ENCODE peak calls at places on chromosomes 11 and 22, in seven cellular contexts. P is A549; W is neural crest cell; A is cardiac muscle cell; H is brain microvascular endothelial cell; T is stimulated activated CD4-positive, alpha-beta T cell treated with anti-CD3 and anti-CD28 coated beads, Interleukin-1b, Interleukin-23, amount 100 ng/mL, for 24 hours; B is fibroblast of lung. V is an unnamed sample.

GRCh38 chr11:3101921-3102640 is 44.9 kb upstream of the CARS1 start:
- DNase-seq in W (no peak), T (no peak), B (no peak), A (no peak), P (no peak), H (no peak), V (no peak)

GRCh38 chr11:78150754-78151153 is 11.3 kb upstream of the ALG8 start:
- DNase-seq in B (no peak), H (no peak), A (no peak), P (no peak), T (no peak), W (no peak), V (no peak)

GRCh38 chr11:8917157-8917820 is 6.3 kb downstream of the AKIP1 start:
- DNase-seq in A (peak; percentile 94), W (no peak), B (peak; percentile 80), H (peak; percentile 75), T (no peak), P (no peak), V (peak; percentile 69)

GRCh38 chr11:83472328-83472727 is 186.2 kb upstream of the CCDC90B start:
- DNase-seq in T (no peak), B (no peak), A (no peak), H (no peak), W (no peak), P (no peak), V (no peak)

GRCh38 chr11:119340335-119341221 is at the start of gene C1QTNF5:
- DNase-seq in H (no peak), B (peak; percentile 83), W (no peak), A (peak; percentile 93), T (no peak), P (no peak), V (no peak)

GRCh38 chr11:46353706-46354105 is 6.4 kb downstream of the DGKZ start:
- DNase-seq in H (no peak), B (no peak), P (no peak), A (peak; percentile 21), T (no peak), W (no peak), V (no peak)

GRCh38 chr22:47333625-47334024 is 571.2 kb downstream of the TBC1D22A start:
- DNase-seq in W (no peak), H (peak; percentile 5), A (peak; percentile 72), T (no peak), B (peak; percentile 96), P (no peak), V (peak; percentile 54)

GRCh38 chr22:29031236-29031982 is 30.2 kb downstream of the C22orf31 start:
- DNase-seq in T (no peak), W (no peak), A (peak; percentile 92), H (peak; percentile 96), B (peak; percentile 95), P (peak; percentile 64), V (peak; percentile 82)

GRCh38 chr11:128365044-128365443 is 222.3 kb downstream of the ETS1 start:
- DNase-seq in W (no peak), A (peak; percentile 84), T (no peak), B (peak; percentile 83), P (no peak), H (peak; percentile 52), V (peak; percentile 53)

GRCh38 chr11:113163291-113164030 is 150.9 kb upstream of the TTC12 start:
- DNase-seq in B (peak; percentile 3), W (no peak), H (no peak), P (no peak), A (peak; percentile 67), T (no peak), V (peak; percentile 26)

GRCh38 chr11:35103366-35104194 is 35.4 kb upstream of the CD44 start:
- DNase-seq in H (no peak), A (no peak), P (no peak), T (no peak), W (no peak), B (no peak), V (no peak)

GRCh38 chr22:26287382-26288228 is 118.3 kb downstream of the SEZ6L start:
- DNase-seq in P (no peak), B (no peak), H (no peak), A (no peak), W (no peak), T (no peak), V (no peak)